ENCODE peak calls at places on chromosomes 16 and 17, in seven cellular contexts. One of them, this sample, is unnamed.

GRCh38 chr16:88617268-88618031 is 20.9 kb upstream of the IL17C start:
- DNase-seq in DMS79: peak; percentile 16
- DNase-seq in aorta: no peak
- DNase-seq in naive B cell: no peak
- DNase-seq in GM23248: no peak
- DNase-seq in omental fat pad: no peak
- DNase-seq in OCI-LY7: no peak
- DNase-seq in this sample: no peak

GRCh38 chr17:40550608-40551007 is 14.7 kb downstream of the CCR7 start:
- DNase-seq in omental fat pad: no peak
- DNase-seq in naive B cell: no peak
- DNase-seq in GM23248: peak; percentile 98
- DNase-seq in aorta: no peak
- DNase-seq in OCI-LY7: no peak
- DNase-seq in DMS79: no peak
- DNase-seq in this sample: no peak

GRCh38 chr17:65115721-65116312 is 21.4 kb upstream of the RGS9 start:
- DNase-seq in OCI-LY7: no peak
- DNase-seq in omental fat pad: no peak
- DNase-seq in naive B cell: no peak
- DNase-seq in aorta: no peak
- DNase-seq in GM23248: no peak
- DNase-seq in DMS79: no peak
- DNase-seq in this sample: no peak

GRCh38 chr16:72108353-72109102 is 14.9 kb downstream of the DHX38 start:
- DNase-seq in omental fat pad: no peak
- DNase-seq in OCI-LY7: no peak
- DNase-seq in DMS79: no peak
- DNase-seq in aorta: no peak
- DNase-seq in GM23248: no peak
- DNase-seq in naive B cell: no peak
- DNase-seq in this sample: no peak

GRCh38 chr17:56973520-56973919 is 4.4 kb upstream of the SCPEP1 start:
- DNase-seq in omental fat pad: no peak
- DNase-seq in DMS79: no peak
- DNase-seq in naive B cell: no peak
- DNase-seq in OCI-LY7: no peak
- DNase-seq in GM23248: peak; percentile 58
- DNase-seq in aorta: no peak
- DNase-seq in this sample: no peak

GRCh38 chr16:85894266-85894665 is 4.7 kb upstream of the IRF8 start:
- DNase-seq in aorta: no peak
- DNase-seq in naive B cell: no peak
- DNase-seq in DMS79: peak; percentile 63
- DNase-seq in OCI-LY7: peak; percentile 71
- DNase-seq in GM23248: no peak
- DNase-seq in omental fat pad: no peak
- DNase-seq in this sample: no peak

GRCh38 chr16:8999800-9000199 is 36.1 kb upstream of the USP7 start:
- DNase-seq in omental fat pad: no peak
- DNase-seq in aorta: no peak
- DNase-seq in naive B cell: no peak
- DNase-seq in OCI-LY7: no peak
- DNase-seq in DMS79: no peak
- DNase-seq in GM23248: no peak
- DNase-seq in this sample: no peak

GRCh38 chr17:13031718-13032350 is 14.0 kb upstream of the ELAC2 start:
- DNase-seq in omental fat pad: peak; percentile 41
- DNase-seq in OCI-LY7: peak; percentile 74
- DNase-seq in aorta: peak; percentile 51
- DNase-seq in GM23248: peak; percentile 77
- DNase-seq in DMS79: no peak
- DNase-seq in naive B cell: peak; percentile 37
- DNase-seq in this sample: no peak

GRCh38 chr16:8850279-8850885 is 18.4 kb downstream of the CARHSP1 start:
- DNase-seq in OCI-LY7: no peak
- DNase-seq in omental fat pad: no peak
- DNase-seq in aorta: peak; percentile 76
- DNase-seq in naive B cell: no peak
- DNase-seq in DMS79: no peak
- DNase-seq in GM23248: peak; percentile 92
- DNase-seq in this sample: no peak

GRCh38 chr16:11316331-11317015 is 28.8 kb upstream of the RMI2 start:
- DNase-seq in naive B cell: no peak
- DNase-seq in OCI-LY7: no peak
- DNase-seq in omental fat pad: no peak
- DNase-seq in aorta: no peak
- DNase-seq in GM23248: no peak
- DNase-seq in DMS79: no peak
- DNase-seq in this sample: no peak

GRCh38 chr16:31273676-31274075 is 13.9 kb downstream of the ITGAM start:
- DNase-seq in OCI-LY7: no peak
- DNase-seq in DMS79: no peak
- DNase-seq in omental fat pad: no peak
- DNase-seq in GM23248: peak; percentile 31
- DNase-seq in aorta: no peak
- DNase-seq in naive B cell: no peak
- DNase-seq in this sample: no peak

GRCh38 chr17:56978441-56979090 is 635 bp downstream of the SCPEP1 start:
- DNase-seq in GM23248: peak; percentile 23
- DNase-seq in aorta: no peak
- DNase-seq in omental fat pad: no peak
- DNase-seq in naive B cell: peak; percentile 6
- DNase-seq in DMS79: no peak
- DNase-seq in OCI-LY7: peak; percentile 48
- DNase-seq in this sample: no peak

GRCh38 chr16:4942481-4942880 is 5.5 kb upstream of the PPL start:
- DNase-seq in GM23248: no peak
- DNase-seq in aorta: no peak
- DNase-seq in naive B cell: no peak
- DNase-seq in OCI-LY7: no peak
- DNase-seq in DMS79: no peak
- DNase-seq in omental fat pad: no peak
- DNase-seq in this sample: no peak

GRCh38 chr17:68435876-68436842 is 21.1 kb downstream of the WIPI1 start:
- DNase-seq in OCI-LY7: peak; percentile 93
- DNase-seq in omental fat pad: peak; percentile 74
- DNase-seq in aorta: peak; percentile 82
- DNase-seq in naive B cell: peak; percentile 78
- DNase-seq in DMS79: no peak
- DNase-seq in GM23248: peak; percentile 92
- DNase-seq in this sample: no peak

GRCh38 chr16:2529061-2529931 is 1.9 kb downstream of the CEMP1 start:
- DNase-seq in omental fat pad: no peak
- DNase-seq in GM23248: peak; percentile 51
- DNase-seq in OCI-LY7: no peak
- DNase-seq in naive B cell: peak; percentile 14
- DNase-seq in aorta: peak; percentile 53
- DNase-seq in DMS79: no peak
- DNase-seq in this sample: no peak